ENCODE peak calls at places on chromosome 3, in six cellular contexts. B, H, I, R, O and D are unnamed samples.

GRCh38 chr3:42497009-42497731 is 5.3 kb upstream of the VIPR1 start:
- DNase-seq in B (no peak), O (peak), H (no peak), I (no peak), R (no peak), D (no peak)

GRCh38 chr3:157333551-157333991 is 103.1 kb upstream of the PTX3 start:
- DNase-seq in R (no peak), I (no peak), H (no peak), B (no peak), O (no peak), D (no peak)

GRCh38 chr3:181417748-181418147 is 294.0 kb upstream of the SOX2 start:
- DNase-seq in H (no peak), O (no peak), R (no peak), B (no peak), I (no peak), D (no peak)

GRCh38 chr3:4575413-4575812 is 82.3 kb downstream of the ITPR1 start:
- DNase-seq in I (no peak), O (no peak), R (no peak), H (no peak), B (no peak), D (no peak)

GRCh38 chr3:86988235-86988634 is 2.7 kb downstream of the VGLL3 start:
- DNase-seq in O (no peak), B (no peak), H (no peak), I (no peak), R (no peak), D (no peak)

GRCh38 chr3:130963444-130963843 is 63.2 kb downstream of the ASTE1 start:
- DNase-seq in R (no peak), H (no peak), I (no peak), B (no peak), O (no peak), D (no peak)

GRCh38 chr3:156533205-156533604 is 21.7 kb downstream of the SSR3 start:
- DNase-seq in I (no peak), H (no peak), B (no peak), R (no peak), O (no peak), D (no peak)

GRCh38 chr3:179766416-179767133 is 113.7 kb downstream of the USP13 start:
- DNase-seq in B (no peak), O (no peak), H (no peak), I (no peak), R (no peak), D (no peak)

GRCh38 chr3:194130807-194131589 is 5.0 kb upstream of the HES1 start:
- DNase-seq in B (peak), I (no peak), H (no peak), O (peak), R (no peak), D (peak)

GRCh38 chr3:52532838-52533622 is 627 bp downstream of the NT5DC2 start:
- DNase-seq in B (no peak), I (no peak), O (peak), R (no peak), H (no peak), D (no peak)

GRCh38 chr3:107969525-107969924 is 121.3 kb downstream of the CD47 start:
- DNase-seq in B (no peak), H (no peak), R (no peak), I (no peak), O (no peak), D (no peak)

GRCh38 chr3:14554715-14555114 is 14.6 kb upstream of the GRIP2 start:
- DNase-seq in O (no peak), H (no peak), I (no peak), R (no peak), B (no peak), D (no peak)

GRCh38 chr3:156474560-156475389 is 80.1 kb downstream of the SSR3 start:
- DNase-seq in H (no peak), R (no peak), B (no peak), O (no peak), I (no peak), D (no peak)

GRCh38 chr3:3065876-3066275 is 44.3 kb downstream of the IL5RA start:
- DNase-seq in B (no peak), R (no peak), I (no peak), H (no peak), O (no peak), D (no peak)

GRCh38 chr3:190321789-190322603 is at the start of gene CLDN1:
- DNase-seq in I (peak), B (peak), O (peak), R (peak), H (peak), D (peak)

GRCh38 chr3:189394599-189395121 is 222.9 kb downstream of the TPRG1 start:
- DNase-seq in O (no peak), I (no peak), B (no peak), H (no peak), R (no peak), D (no peak)

GRCh38 chr3:42749025-42749752 is 23.9 kb downstream of the CCDC13 start:
- DNase-seq in R (no peak), H (no peak), O (peak), B (peak), I (no peak), D (no peak)

GRCh38 chr3:127735767-127736693 is 63.3 kb downstream of the ABTB1 start:
- DNase-seq in I (no peak), B (no peak), H (no peak), O (no peak), R (no peak), D (no peak)

GRCh38 chr3:138127636-138128365 is 4.4 kb downstream of the A4GNT start:
- DNase-seq in B (no peak), R (no peak), I (no peak), H (no peak), O (no peak), D (no peak)

GRCh38 chr3:153574445-153574844 is 412.4 kb downstream of the RAP2B start:
- DNase-seq in R (no peak), B (no peak), H (no peak), O (no peak), I (no peak), D (no peak)

GRCh38 chr3:52891164-52891563 is 6.2 kb downstream of the STIMATE start:
- DNase-seq in H (no peak), B (no peak), I (no peak), O (no peak), R (no peak), D (no peak)

GRCh38 chr3:32866533-32866932 is 48.7 kb downstream of the TRIM71 start:
- DNase-seq in I (no peak), R (no peak), H (no peak), O (no peak), B (no peak), D (no peak)

GRCh38 chr3:181727122-181728036 is 15.7 kb downstream of the SOX2 start:
- DNase-seq in H (no peak), I (no peak), R (no peak), O (no peak), B (no peak), D (no peak)

GRCh38 chr3:183951459-183951858 is 66.2 kb downstream of the ABCC5 start:
- DNase-seq in H (no peak), B (no peak), I (no peak), O (no peak), R (no peak), D (no peak)

GRCh38 chr3:48474619-48475018 is 28.1 kb downstream of the ATRIP start:
- DNase-seq in I (no peak), O (peak), H (no peak), B (no peak), R (no peak), D (no peak)

GRCh38 chr3:157786216-157786615 is 283.0 kb upstream of the VEPH1 start:
- DNase-seq in B (no peak), O (no peak), I (no peak), R (no peak), H (no peak), D (no peak)

GRCh38 chr3:84194032-84194431 is 764.8 kb upstream of the CADM2 start:
- DNase-seq in O (no peak), B (no peak), I (no peak), R (no peak), H (no peak), D (no peak)

GRCh38 chr3:46713048-46713897 is 4.4 kb downstream of the PRSS50 start:
- DNase-seq in I (no peak), H (no peak), O (peak), R (no peak), B (peak), D (no peak)

GRCh38 chr3:9749333-9749662 is 454 bp upstream of the OGG1 start:
- DNase-seq in B (no peak), O (no peak), I (no peak), H (no peak), R (no peak), D (no peak)

GRCh38 chr3:133937756-133938601 is 42.3 kb upstream of the RAB6B start:
- DNase-seq in I (no peak), H (no peak), O (peak), R (no peak), B (no peak), D (no peak)

GRCh38 chr3:192907784-192908183 is 9.9 kb downstream of the MB21D2 start:
- DNase-seq in O (no peak), H (no peak), B (no peak), R (no peak), I (no peak), D (no peak)

GRCh38 chr3:12328132-12328915 is 39.5 kb downstream of the PPARG start:
- DNase-seq in H (no peak), B (no peak), O (no peak), I (no peak), R (no peak), D (no peak)

GRCh38 chr3:168094877-168095610 is 680 bp downstream of the GOLIM4 start:
- DNase-seq in H (peak), R (no peak), B (peak), O (peak), I (no peak), D (peak)

GRCh38 chr3:178680489-178680888 is 144.3 kb downstream of the KCNMB2 start:
- DNase-seq in B (no peak), R (no peak), O (no peak), H (no peak), I (no peak), D (no peak)

GRCh38 chr3:33218446-33219174 is at the start of gene SUSD5:
- DNase-seq in O (peak), R (no peak), H (peak), B (no peak), I (no peak), D (no peak)

GRCh38 chr3:194225988-194226663 is 90.2 kb downstream of the HES1 start:
- DNase-seq in R (no peak), B (no peak), O (no peak), I (no peak), H (no peak), D (no peak)

GRCh38 chr3:117567903-117568302 is 858.3 kb downstream of the TUSC7 start:
- DNase-seq in B (no peak), I (no peak), O (no peak), R (no peak), H (no peak), D (no peak)

GRCh38 chr3:112829031-112829430 is 17.6 kb downstream of the CD200R1L start:
- DNase-seq in H (no peak), R (no peak), I (no peak), O (no peak), B (no peak), D (no peak)

GRCh38 chr3:111980716-111981456 is 2.1 kb downstream of the ABHD10 start:
- DNase-seq in O (no peak), H (no peak), I (no peak), B (no peak), R (no peak), D (no peak)

GRCh38 chr3:195450731-195451229 is 8.0 kb upstream of the ACAP2 start:
- DNase-seq in B (no peak), R (no peak), O (no peak), H (no peak), I (no peak), D (no peak)
- H3K27ac ChIP-seq in B (no peak), R (no peak), O (no peak), H (peak), I (no peak), D (no peak)

GRCh38 chr3:141414800-141415462 is 46.6 kb downstream of the ZBTB38 start:
- DNase-seq in R (no peak), I (no peak), O (no peak), H (no peak), B (no peak), D (no peak)

GRCh38 chr3:141418751-141419150 is 50.4 kb downstream of the ZBTB38 start:
- DNase-seq in I (no peak), B (no peak), H (no peak), O (no peak), R (no peak), D (no peak)

GRCh38 chr3:141414141-141414689 is 45.9 kb downstream of the ZBTB38 start:
- DNase-seq in H (no peak), B (peak), O (no peak), I (no peak), R (no peak), D (no peak)

GRCh38 chr3:141413387-141414140 is 45.3 kb downstream of the ZBTB38 start:
- DNase-seq in R (no peak), I (no peak), O (no peak), B (no peak), H (no peak), D (no peak)

DNA sequence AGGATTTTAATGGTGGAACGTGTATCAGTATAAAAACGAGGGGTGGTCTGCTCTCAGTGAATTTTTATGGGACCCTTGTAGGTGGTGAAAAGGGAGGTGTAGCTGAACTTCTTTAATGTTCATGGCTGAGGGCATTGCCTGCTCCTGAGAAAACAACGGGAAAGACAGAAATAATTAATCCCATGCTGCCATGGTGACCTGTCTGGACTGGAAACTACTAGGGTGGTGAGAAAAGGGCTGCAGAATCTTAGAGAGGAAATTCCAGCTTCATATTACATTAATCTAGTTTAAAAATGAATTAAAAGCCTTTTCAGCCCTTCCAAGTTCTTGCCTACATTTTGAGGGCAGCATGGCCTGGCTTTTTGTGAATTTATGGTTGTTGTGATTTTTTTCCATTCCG is 47.7 kb downstream of the ZBTB38 start:
- DNase-seq in I (no peak), O (no peak), H (no peak), B (no peak), R (no peak), D (no peak)
- H3K27ac ChIP-seq in I (no peak), O (peak), H (peak), B (no peak), R (no peak), D (peak)

DNA sequence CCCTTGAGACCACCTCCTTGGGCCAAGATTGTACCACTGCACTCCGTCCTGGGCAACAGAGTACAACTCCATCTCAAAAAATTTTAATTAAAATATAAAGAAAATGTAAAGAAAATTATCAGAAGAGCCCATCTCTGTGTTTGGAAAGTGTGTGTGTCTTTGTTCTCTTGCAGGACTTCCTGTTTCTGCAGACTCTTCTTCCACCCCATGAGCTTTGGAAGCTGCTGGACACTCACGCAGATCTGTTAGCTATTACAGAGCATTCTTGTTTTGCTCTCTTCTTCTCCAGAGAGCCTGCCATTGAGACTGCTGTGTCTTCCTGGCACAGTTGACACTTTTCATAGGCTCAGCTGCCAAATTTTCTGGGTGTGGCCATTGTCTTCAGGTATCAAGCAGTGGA is 6.1 kb upstream of the CCR8 start:
- DNase-seq in I (no peak), R (no peak), B (no peak), O (no peak), H (no peak), D (no peak)
- H3K27ac ChIP-seq in I (no peak), R (no peak), B (no peak), O (no peak), H (no peak), D (no peak)

DNA sequence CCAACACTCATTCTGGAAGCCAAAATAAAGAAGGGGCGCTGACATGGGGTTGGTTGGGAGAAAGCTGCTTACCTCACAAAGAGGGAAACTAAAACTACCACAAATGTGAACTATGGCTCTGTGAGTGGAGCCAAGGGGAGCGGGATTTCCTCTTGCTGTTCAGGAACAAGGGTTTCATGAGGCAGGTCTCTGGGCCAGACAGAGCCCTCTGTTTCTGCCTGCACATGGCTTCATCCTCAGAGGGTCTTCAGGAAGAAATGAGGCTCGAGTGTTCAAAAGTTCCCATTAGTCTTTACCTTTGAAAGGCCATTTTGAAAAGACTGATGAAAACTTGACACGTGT is 58.8 kb upstream of the IL12A start:
- DNase-seq in B (no peak), O (no peak), H (no peak), I (no peak), R (no peak), D (no peak)
- H3K27ac ChIP-seq in B (no peak), O (peak), H (peak), I (no peak), R (no peak), D (no peak)

GRCh38 chr3:66259721-66260255 is 39.0 kb downstream of the SLC25A26 start:
- DNase-seq in I (no peak), O (no peak), R (no peak), H (no peak), B (no peak), D (no peak)
- H3K27ac ChIP-seq in I (no peak), O (no peak), R (no peak), H (peak), B (no peak), D (no peak)

GRCh38 chr3:171446301-171446700 is 13.9 kb downstream of the TNIK start:
- DNase-seq in B (no peak), I (no peak), H (no peak), O (no peak), R (no peak), D (no peak)

GRCh38 chr3:171443211-171443957 is 16.8 kb downstream of the TNIK start:
- DNase-seq in H (no peak), B (no peak), I (no peak), R (no peak), O (no peak), D (no peak)

GRCh38 chr3:171446801-171447578 is 13.2 kb downstream of the TNIK start:
- DNase-seq in O (no peak), R (no peak), I (no peak), B (peak), H (no peak), D (no peak)

GRCh38 chr3:171444291-171444690 is 15.9 kb downstream of the TNIK start:
- DNase-seq in O (no peak), I (no peak), H (no peak), R (no peak), B (no peak), D (no peak)

DNA sequence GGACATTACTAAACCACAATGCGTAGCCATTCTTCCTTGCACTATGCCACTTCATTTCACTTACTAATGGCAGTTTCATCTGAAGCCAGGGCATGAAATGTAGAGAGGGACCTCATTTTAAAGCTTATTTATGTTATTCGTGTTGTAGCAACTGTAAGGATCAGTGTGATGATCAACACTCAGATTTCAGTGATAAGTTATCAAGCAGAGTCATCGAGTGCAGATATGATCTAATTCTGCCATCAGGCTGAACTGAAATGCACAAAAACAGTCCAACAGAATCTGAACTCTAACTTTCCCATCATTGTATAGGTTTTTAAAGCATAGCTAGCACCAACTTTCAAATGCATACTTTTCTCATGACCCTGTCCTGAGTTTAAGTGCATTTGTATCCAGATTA is 14.4 kb downstream of the TNIK start:
- DNase-seq in R (no peak), O (no peak), B (no peak), H (no peak), I (no peak), D (no peak)
- H3K27ac ChIP-seq in R (no peak), O (no peak), B (no peak), H (no peak), I (no peak), D (no peak)

DNA sequence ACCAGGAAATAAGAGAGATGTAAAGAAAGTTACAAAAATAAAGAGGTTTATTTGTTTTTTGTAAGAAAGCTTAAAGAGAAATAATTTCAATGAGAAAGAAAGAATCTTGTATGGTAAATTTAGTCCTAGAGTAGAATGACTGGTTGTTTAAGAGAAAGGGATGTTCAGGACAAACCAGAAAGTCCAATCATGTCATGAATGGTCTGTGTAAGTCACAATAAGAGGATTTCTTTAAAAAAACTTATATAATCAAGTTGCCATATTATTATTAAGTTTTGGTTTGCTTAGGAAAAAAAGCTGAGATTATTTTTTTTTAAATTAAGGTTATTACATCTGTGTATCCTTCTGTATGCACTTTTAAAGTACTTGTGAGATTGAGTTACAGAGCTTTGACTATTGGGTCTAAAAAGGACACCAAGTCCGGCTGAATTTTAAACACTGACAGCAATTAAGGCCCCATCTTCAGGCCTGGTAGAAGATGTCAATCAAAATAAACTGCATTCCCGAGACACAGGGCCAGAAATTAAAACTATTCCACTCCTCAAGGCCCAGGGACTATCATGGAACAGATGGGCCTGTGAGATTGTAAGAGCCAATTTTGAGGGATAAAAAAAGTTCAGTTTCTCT is 12.2 kb downstream of the ERICH6 start:
- DNase-seq in B (no peak), R (no peak), O (no peak), I (no peak), H (no peak), D (no peak)
- H3K27ac ChIP-seq in B (no peak), R (no peak), O (no peak), I (no peak), H (no peak), D (no peak)

GRCh38 chr3:106829206-106829605 is 548.0 kb upstream of the CCDC54 start:
- DNase-seq in H (no peak), O (no peak), R (no peak), B (no peak), I (no peak), D (no peak)
- H3K27ac ChIP-seq in H (no peak), O (no peak), R (no peak), B (no peak), I (no peak), D (no peak)